ENCODE peak calls at places on chromosomes 3 and 15, in seven cellular contexts. Q is kidney tubule cell, F is WTC11, P is mesothelial cell of epicardium, L is amniotic stem cell, D is globus pallidus, G is MV-4-11. H is an unnamed sample.

GRCh38 chr3:184175506-184175905 is 851 bp downstream of the AP2M1 start:
- DNase-seq in Q (peak), F (no peak), P (no peak), L (no peak), D (no peak), G (no peak), H (no peak)

GRCh38 chr3:79161941-79162340 is 605.9 kb downstream of the ROBO1 start:
- DNase-seq in Q (no peak), F (no peak), P (no peak), L (no peak), D (no peak), G (peak), H (no peak)

GRCh38 chr15:88323468-88323867 is 66.9 kb upstream of the NTRK3 start:
- DNase-seq in Q (no peak), F (no peak), P (no peak), L (no peak), D (no peak), G (no peak), H (no peak)

GRCh38 chr3:121943434-121943833 is 49.2 kb downstream of the SLC15A2 start:
- DNase-seq in Q (no peak), F (no peak), P (no peak), L (no peak), D (no peak), G (no peak), H (no peak)

GRCh38 chr3:39208463-39209055 is 16.2 kb upstream of the XIRP1 start:
- DNase-seq in Q (peak), F (peak), P (no peak), L (peak), D (peak), G (peak), H (peak)

GRCh38 chr3:133945696-133946095 is 50.0 kb upstream of the RAB6B start:
- DNase-seq in Q (no peak), F (no peak), P (no peak), L (no peak), D (no peak), G (no peak), H (no peak)

GRCh38 chr3:141782386-141782932 is 19.3 kb downstream of the GRK7 start:
- DNase-seq in Q (no peak), F (no peak), P (no peak), L (no peak), D (no peak), G (no peak), H (no peak)

GRCh38 chr15:70569718-70570231 is 193.6 kb downstream of the UACA start:
- DNase-seq in Q (peak), F (no peak), P (peak), L (no peak), D (no peak), G (no peak), H (peak)

GRCh38 chr15:31217067-31217466 is 109.6 kb upstream of the KLF13 start:
- DNase-seq in Q (no peak), F (no peak), P (no peak), L (no peak), D (no peak), G (no peak), H (no peak)

GRCh38 chr3:154515921-154516320 is 85.9 kb upstream of the GPR149 start:
- DNase-seq in Q (no peak), F (no peak), P (no peak), L (no peak), D (no peak), G (no peak), H (no peak)

GRCh38 chr15:61871926-61872522 is 188.2 kb downstream of the VPS13C start:
- DNase-seq in Q (peak), F (no peak), P (no peak), L (no peak), D (peak), G (no peak), H (peak)

GRCh38 chr15:74044267-74045110 is 37.9 kb downstream of the GOLGA6A start:
- DNase-seq in Q (no peak), F (no peak), P (no peak), L (no peak), D (no peak), G (no peak), H (no peak)

GRCh38 chr3:125137432-125138033 is 75.0 kb downstream of the SLC12A8 start:
- DNase-seq in Q (peak), F (no peak), P (no peak), L (no peak), D (no peak), G (no peak), H (peak)

GRCh38 chr15:89502867-89503595 is 6.6 kb upstream of the RHCG start:
- DNase-seq in Q (no peak), F (no peak), P (peak), L (no peak), D (no peak), G (no peak), H (no peak)

GRCh38 chr15:26449296-26449695 is 323.6 kb downstream of the GABRB3 start:
- DNase-seq in Q (peak), F (no peak), P (no peak), L (no peak), D (no peak), G (no peak), H (peak)

GRCh38 chr3:183533410-183534132 is 21.9 kb downstream of the KLHL6 start:
- DNase-seq in Q (peak), F (peak), P (no peak), L (no peak), D (no peak), G (no peak), H (no peak)

GRCh38 chr3:123424321-123424998 is 24.4 kb downstream of the ADCY5 start:
- DNase-seq in Q (peak), F (no peak), P (no peak), L (no peak), D (peak), G (no peak), H (no peak)

GRCh38 chr3:119600732-119601131 is 3.0 kb downstream of the PLA1A start:
- DNase-seq in Q (no peak), F (peak), P (no peak), L (no peak), D (no peak), G (peak), H (no peak)

GRCh38 chr3:981156-981555 is 111.7 kb upstream of the CNTN6 start:
- DNase-seq in Q (no peak), F (no peak), P (no peak), L (no peak), D (no peak), G (no peak), H (no peak)

GRCh38 chr3:171165986-171166385 is 139.5 kb upstream of the SLC2A2 start:
- DNase-seq in Q (no peak), F (no peak), P (no peak), L (no peak), D (no peak), G (no peak), H (no peak)

GRCh38 chr3:189132125-189132744 is 39.5 kb upstream of the TPRG1 start:
- DNase-seq in Q (peak), F (no peak), P (no peak), L (peak), D (no peak), G (peak), H (peak)

GRCh38 chr3:4533489-4534443 is 40.6 kb downstream of the ITPR1 start:
- DNase-seq in Q (peak), F (no peak), P (no peak), L (no peak), D (no peak), G (peak), H (no peak)

GRCh38 chr3:73874596-73874995 is 249.9 kb upstream of the PDZRN3 start:
- DNase-seq in Q (no peak), F (no peak), P (no peak), L (no peak), D (no peak), G (no peak), H (no peak)

GRCh38 chr3:46865034-46865507 is 1.8 kb upstream of the MYL3 start:
- DNase-seq in Q (no peak), F (no peak), P (no peak), L (no peak), D (no peak), G (peak), H (no peak)

GRCh38 chr15:75460646-75461045 is 9.2 kb upstream of the SIN3A start:
- DNase-seq in Q (no peak), F (no peak), P (no peak), L (no peak), D (no peak), G (no peak), H (no peak)

GRCh38 chr15:64014995-64015394 is 31.3 kb downstream of the DAPK2 start:
- DNase-seq in Q (no peak), F (no peak), P (no peak), L (no peak), D (no peak), G (no peak), H (no peak)

GRCh38 chr15:78213956-78214355 is 20.4 kb downstream of the ACSBG1 start:
- DNase-seq in Q (no peak), F (no peak), P (no peak), L (no peak), D (no peak), G (no peak), H (no peak)

GRCh38 chr15:95132774-95133173 is 901.4 kb downstream of the MCTP2 start:
- DNase-seq in Q (peak), F (no peak), P (no peak), L (peak), D (no peak), G (no peak), H (peak)

GRCh38 chr3:18438586-18438985 is 13.4 kb upstream of the SATB1 start:
- DNase-seq in Q (no peak), F (no peak), P (no peak), L (no peak), D (no peak), G (peak), H (no peak)

GRCh38 chr3:34132069-34132677 is 333.7 kb downstream of the PDCD6IP start:
- DNase-seq in Q (no peak), F (no peak), P (no peak), L (no peak), D (no peak), G (peak), H (no peak)